ENCODE peak calls at places on chromosomes 13 and 19, in nine cellular contexts. P, D, F, A, W, T, M, H and X are unnamed samples.

GRCh38 chr19:46598372-46598917 is 2.7 kb upstream of the CALM3 start:
- DNase-seq in P (no peak), D (no peak), F (no peak), A (no peak), W (no peak), T (no peak), M (no peak), H (no peak), X (no peak)

GRCh38 chr19:28023064-28023463 is 1189.9 kb downstream of the UQCRFS1 start:
- DNase-seq in P (no peak), D (no peak), F (no peak), A (no peak), W (no peak), T (no peak), M (peak), H (peak), X (no peak)

GRCh38 chr13:110593430-110594130 is 21.8 kb upstream of the NAXD start:
- DNase-seq in P (peak), D (no peak), F (peak), A (no peak), W (no peak), T (no peak), M (peak), H (peak), X (peak)

GRCh38 chr13:76067850-76068249 is 431.7 kb downstream of the LMO7 start:
- DNase-seq in P (no peak), D (no peak), F (no peak), A (no peak), W (no peak), T (no peak), M (no peak), H (no peak), X (no peak)

GRCh38 chr19:9309974-9310446 is 372 bp upstream of the ZNF699 start:
- DNase-seq in P (peak), D (peak), F (peak), A (no peak), W (peak), T (peak), M (peak), H (no peak), X (peak)

GRCh38 chr13:106650690-106651205 is 82.8 kb upstream of the ARGLU1 start:
- DNase-seq in P (no peak), D (no peak), F (no peak), A (no peak), W (no peak), T (no peak), M (no peak), H (peak), X (no peak)

GRCh38 chr13:113627136-113627535 is 30.9 kb downstream of the ATP4B start:
- DNase-seq in P (no peak), D (peak), F (no peak), A (no peak), W (peak), T (no peak), M (no peak), H (no peak), X (no peak)

GRCh38 chr13:73602295-73602694 is 531.9 kb downstream of the KLF12 start:
- DNase-seq in P (peak), D (no peak), F (peak), A (no peak), W (no peak), T (no peak), M (peak), H (peak), X (no peak)

GRCh38 chr19:19782783-19783182 is 38.8 kb downstream of the ZNF506 start:
- DNase-seq in P (no peak), D (no peak), F (no peak), A (no peak), W (no peak), T (peak), M (no peak), H (no peak), X (no peak)

GRCh38 chr19:32345261-32346207 is at the start of gene ZNF507:
- DNase-seq in P (peak), D (peak), F (peak), A (peak), W (peak), T (peak), M (peak), H (peak), X (peak)

GRCh38 chr13:51556740-51557139 is 27.5 kb upstream of the WDFY2 start:
- DNase-seq in P (no peak), D (no peak), F (no peak), A (no peak), W (no peak), T (no peak), M (no peak), H (no peak), X (no peak)

GRCh38 chr19:48966541-48967345 is 1.6 kb downstream of the FTL start:
- DNase-seq in P (no peak), D (no peak), F (peak), A (no peak), W (no peak), T (no peak), M (peak), H (no peak), X (peak)

GRCh38 chr13:42007844-42008243 is 40.6 kb upstream of the DGKH start:
- DNase-seq in P (peak), D (no peak), F (no peak), A (no peak), W (no peak), T (no peak), M (peak), H (peak), X (no peak)

GRCh38 chr13:99982021-99982740 is 597 bp downstream of the ZIC2 start:
- DNase-seq in P (no peak), D (no peak), F (peak), A (peak), W (no peak), T (no peak), M (no peak), H (no peak), X (no peak)

GRCh38 chr19:17220207-17220758 is 5.1 kb downstream of the USE1 start:
- DNase-seq in P (peak), D (no peak), F (no peak), A (no peak), W (no peak), T (no peak), M (peak), H (peak), X (no peak)

GRCh38 chr19:41299755-41300089 is 10.2 kb upstream of the CCDC97 start:
- DNase-seq in P (peak), D (peak), F (no peak), A (no peak), W (no peak), T (no peak), M (peak), H (peak), X (peak)

GRCh38 chr19:35404879-35405622 is 34.2 kb downstream of the GPR42 start:
- DNase-seq in P (peak), D (no peak), F (no peak), A (no peak), W (peak), T (peak), M (peak), H (peak), X (no peak)

GRCh38 chr13:39370554-39370953 is 232.4 kb downstream of the LHFPL6 start:
- DNase-seq in P (peak), D (no peak), F (no peak), A (no peak), W (no peak), T (no peak), M (no peak), H (no peak), X (no peak)

GRCh38 chr19:18713550-18714117 is 30.2 kb downstream of the CRTC1 start:
- DNase-seq in P (no peak), D (no peak), F (no peak), A (no peak), W (no peak), T (no peak), M (no peak), H (no peak), X (no peak)

GRCh38 chr19:18670313-18670712 is 13.2 kb upstream of the CRTC1 start:
- DNase-seq in P (no peak), D (no peak), F (no peak), A (no peak), W (no peak), T (no peak), M (no peak), H (no peak), X (no peak)

GRCh38 chr19:51201712-51202111 is 23.2 kb upstream of the CD33 start:
- DNase-seq in P (no peak), D (no peak), F (no peak), A (no peak), W (no peak), T (no peak), M (no peak), H (no peak), X (no peak)